ENCODE peak calls at places on chromosomes 1 and 21, in nine cellular contexts. One of them, this sample, is unnamed.

GRCh38 chr1:21764615-21765423 is 18.1 kb downstream of the USP48 start:
- DNase-seq in IMR-90: peak; percentile 83
- DNase-seq in SK-N-SH: peak; percentile 15
- DNase-seq in left lung: no peak
- DNase-seq in body of pancreas: peak; percentile 68
- DNase-seq in naive thymus-derived CD4-positive, alpha-beta T cell: no peak
- DNase-seq in A673: peak; percentile 85
- DNase-seq in MM.1S: no peak
- DNase-seq in NT2/D1: peak; percentile 48
- DNase-seq in this sample: peak; percentile 81

GRCh38 chr1:119816407-119816806 is 5.1 kb upstream of the REG4 start:
- DNase-seq in IMR-90: peak; percentile 58
- DNase-seq in NT2/D1: no peak
- DNase-seq in SK-N-SH: no peak
- DNase-seq in A673: peak; percentile 75
- DNase-seq in body of pancreas: no peak
- DNase-seq in left lung: no peak
- DNase-seq in naive thymus-derived CD4-positive, alpha-beta T cell: no peak
- DNase-seq in MM.1S: no peak
- DNase-seq in this sample: no peak

GRCh38 chr1:2315711-2316450 is 75.5 kb downstream of the MORN1 start:
- DNase-seq in SK-N-SH: peak; percentile 67
- DNase-seq in left lung: no peak
- DNase-seq in naive thymus-derived CD4-positive, alpha-beta T cell: no peak
- DNase-seq in NT2/D1: no peak
- DNase-seq in IMR-90: no peak
- DNase-seq in body of pancreas: no peak
- DNase-seq in MM.1S: no peak
- DNase-seq in A673: no peak
- DNase-seq in this sample: no peak

GRCh38 chr1:77283701-77284425 is 2.0 kb downstream of the AK5 start:
- DNase-seq in NT2/D1: no peak
- DNase-seq in left lung: no peak
- DNase-seq in body of pancreas: no peak
- DNase-seq in naive thymus-derived CD4-positive, alpha-beta T cell: no peak
- DNase-seq in SK-N-SH: no peak
- DNase-seq in A673: no peak
- DNase-seq in IMR-90: peak; percentile 18
- DNase-seq in MM.1S: no peak
- DNase-seq in this sample: no peak

GRCh38 chr1:205285391-205286101 is 36.0 kb downstream of the NUAK2 start:
- DNase-seq in IMR-90: no peak
- DNase-seq in naive thymus-derived CD4-positive, alpha-beta T cell: peak; percentile 78
- DNase-seq in NT2/D1: no peak
- DNase-seq in left lung: no peak
- DNase-seq in SK-N-SH: no peak
- DNase-seq in A673: no peak
- DNase-seq in MM.1S: peak; percentile 95
- DNase-seq in body of pancreas: no peak
- DNase-seq in this sample: no peak

GRCh38 chr1:201429771-201430501 is 8.4 kb upstream of the TNNI1 start:
- DNase-seq in A673: no peak
- DNase-seq in NT2/D1: no peak
- DNase-seq in IMR-90: no peak
- DNase-seq in MM.1S: no peak
- DNase-seq in left lung: no peak
- DNase-seq in body of pancreas: no peak
- DNase-seq in naive thymus-derived CD4-positive, alpha-beta T cell: no peak
- DNase-seq in SK-N-SH: no peak
- DNase-seq in this sample: no peak

GRCh38 chr1:199780948-199781347 is 246.6 kb upstream of the NR5A2 start:
- DNase-seq in MM.1S: no peak
- DNase-seq in NT2/D1: no peak
- DNase-seq in left lung: no peak
- DNase-seq in IMR-90: peak; percentile 70
- DNase-seq in body of pancreas: no peak
- DNase-seq in A673: no peak
- DNase-seq in SK-N-SH: no peak
- DNase-seq in naive thymus-derived CD4-positive, alpha-beta T cell: no peak
- DNase-seq in this sample: no peak

GRCh38 chr1:151822404-151822803 is 9.2 kb downstream of the RORC start:
- DNase-seq in body of pancreas: no peak
- DNase-seq in IMR-90: no peak
- DNase-seq in NT2/D1: no peak
- DNase-seq in MM.1S: no peak
- DNase-seq in A673: no peak
- DNase-seq in SK-N-SH: no peak
- DNase-seq in left lung: no peak
- DNase-seq in naive thymus-derived CD4-positive, alpha-beta T cell: no peak
- DNase-seq in this sample: no peak

GRCh38 chr1:152577168-152577567 is 3.1 kb downstream of the LCE3D start:
- DNase-seq in left lung: no peak
- DNase-seq in IMR-90: no peak
- DNase-seq in SK-N-SH: no peak
- DNase-seq in NT2/D1: no peak
- DNase-seq in A673: no peak
- DNase-seq in MM.1S: no peak
- DNase-seq in naive thymus-derived CD4-positive, alpha-beta T cell: no peak
- DNase-seq in body of pancreas: no peak
- DNase-seq in this sample: no peak

GRCh38 chr1:4796161-4796998 is 142.0 kb downstream of the AJAP1 start:
- DNase-seq in A673: no peak
- DNase-seq in naive thymus-derived CD4-positive, alpha-beta T cell: no peak
- DNase-seq in body of pancreas: no peak
- DNase-seq in MM.1S: peak; percentile 71
- DNase-seq in IMR-90: no peak
- DNase-seq in NT2/D1: no peak
- DNase-seq in left lung: no peak
- DNase-seq in SK-N-SH: no peak
- DNase-seq in this sample: no peak

GRCh38 chr21:45511007-45511406 is 31.2 kb downstream of the SLC19A1 start:
- DNase-seq in naive thymus-derived CD4-positive, alpha-beta T cell: no peak
- DNase-seq in MM.1S: no peak
- DNase-seq in SK-N-SH: no peak
- DNase-seq in A673: no peak
- DNase-seq in body of pancreas: no peak
- DNase-seq in left lung: peak; percentile 46
- DNase-seq in NT2/D1: no peak
- DNase-seq in IMR-90: no peak
- DNase-seq in this sample: no peak

GRCh38 chr1:239963861-239964260 is 127.8 kb upstream of the FMN2 start:
- DNase-seq in body of pancreas: no peak
- DNase-seq in SK-N-SH: peak; percentile 77
- DNase-seq in MM.1S: no peak
- DNase-seq in left lung: no peak
- DNase-seq in NT2/D1: no peak
- DNase-seq in A673: no peak
- DNase-seq in IMR-90: no peak
- DNase-seq in naive thymus-derived CD4-positive, alpha-beta T cell: no peak
- DNase-seq in this sample: no peak

GRCh38 chr1:223683586-223684487 is 18.3 kb upstream of the CAPN8 start:
- DNase-seq in IMR-90: peak; percentile 60
- DNase-seq in left lung: no peak
- DNase-seq in MM.1S: peak; percentile 44
- DNase-seq in body of pancreas: peak; percentile 80
- DNase-seq in SK-N-SH: peak; percentile 60
- DNase-seq in NT2/D1: peak; percentile 72
- DNase-seq in A673: peak; percentile 69
- DNase-seq in naive thymus-derived CD4-positive, alpha-beta T cell: peak; percentile 62
- DNase-seq in this sample: peak; percentile 69

GRCh38 chr1:158203693-158204457 is 23.2 kb downstream of the CD1D start:
- DNase-seq in body of pancreas: no peak
- DNase-seq in IMR-90: peak; percentile 76
- DNase-seq in SK-N-SH: peak; percentile 40
- DNase-seq in MM.1S: peak; percentile 54
- DNase-seq in NT2/D1: peak; percentile 68
- DNase-seq in A673: peak; percentile 84
- DNase-seq in left lung: no peak
- DNase-seq in naive thymus-derived CD4-positive, alpha-beta T cell: peak; percentile 44
- DNase-seq in this sample: no peak

GRCh38 chr1:202005958-202006357 is 4.4 kb upstream of the ELF3 start:
- DNase-seq in body of pancreas: no peak
- DNase-seq in naive thymus-derived CD4-positive, alpha-beta T cell: no peak
- DNase-seq in A673: no peak
- DNase-seq in left lung: no peak
- DNase-seq in MM.1S: no peak
- DNase-seq in SK-N-SH: no peak
- DNase-seq in IMR-90: no peak
- DNase-seq in NT2/D1: no peak
- DNase-seq in this sample: no peak

GRCh38 chr1:17475729-17476128 is 36.3 kb upstream of the RCC2 start:
- DNase-seq in SK-N-SH: peak; percentile 42
- DNase-seq in IMR-90: peak; percentile 66
- DNase-seq in naive thymus-derived CD4-positive, alpha-beta T cell: no peak
- DNase-seq in A673: no peak
- DNase-seq in left lung: no peak
- DNase-seq in MM.1S: no peak
- DNase-seq in NT2/D1: no peak
- DNase-seq in body of pancreas: no peak
- DNase-seq in this sample: no peak

GRCh38 chr1:204106825-204107224 is 33.9 kb downstream of the SOX13 start:
- DNase-seq in MM.1S: no peak
- DNase-seq in NT2/D1: no peak
- DNase-seq in naive thymus-derived CD4-positive, alpha-beta T cell: no peak
- DNase-seq in body of pancreas: no peak
- DNase-seq in left lung: no peak
- DNase-seq in IMR-90: no peak
- DNase-seq in A673: no peak
- DNase-seq in SK-N-SH: no peak
- DNase-seq in this sample: no peak
- H3K4me1 ChIP-seq in MM.1S: peaks cover 9% of the 10 kb centered on the region
- H3K4me1 ChIP-seq in NT2/D1: peaks cover 42% of the 10 kb centered on the region
- H3K4me1 ChIP-seq in naive thymus-derived CD4-positive, alpha-beta T cell: peaks cover 48% of the 10 kb centered on the region
- H3K4me1 ChIP-seq in body of pancreas: peaks cover 46% of the 10 kb centered on the region
- H3K4me1 ChIP-seq in left lung: peaks cover 52% of the 10 kb centered on the region
- H3K4me1 ChIP-seq in IMR-90: peaks cover 8% of the 10 kb centered on the region
- H3K4me1 ChIP-seq in A673: peaks cover 28% of the 10 kb centered on the region
- H3K4me1 ChIP-seq in SK-N-SH: peaks cover 10% of the 10 kb centered on the region
- H3K4me1 ChIP-seq in this sample: peaks cover 35% of the 10 kb centered on the region

DNA sequence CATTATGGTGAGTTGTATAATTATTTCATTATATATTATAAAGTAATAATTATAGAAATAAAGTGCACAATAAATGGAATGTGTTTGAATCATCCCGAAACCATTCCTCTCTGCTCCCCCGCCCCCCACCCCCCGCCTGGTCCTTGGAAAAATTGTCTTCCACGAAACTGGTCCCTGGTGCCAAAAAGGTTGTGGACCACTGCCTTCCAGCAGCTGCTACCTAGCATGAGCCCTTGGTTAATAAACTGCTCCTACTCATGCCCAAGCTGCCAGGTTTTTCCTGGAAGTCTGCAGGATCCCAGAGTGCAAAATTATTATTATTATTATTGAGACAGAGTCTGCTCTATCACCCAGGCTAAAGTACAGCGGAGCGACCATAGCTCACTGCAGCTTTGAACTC is 6.8 kb upstream of the IFNGR2 start:
- DNase-seq in IMR-90: no peak
- DNase-seq in NT2/D1: no peak
- DNase-seq in MM.1S: no peak
- DNase-seq in body of pancreas: no peak
- DNase-seq in SK-N-SH: no peak
- DNase-seq in left lung: no peak
- DNase-seq in A673: no peak
- DNase-seq in naive thymus-derived CD4-positive, alpha-beta T cell: no peak
- DNase-seq in this sample: no peak
- H3K4me1 ChIP-seq in IMR-90: peaks cover 10% of the 10 kb centered on the region
- H3K4me1 ChIP-seq in NT2/D1: peaks cover 3% of the 10 kb centered on the region
- H3K4me1 ChIP-seq in MM.1S: peaks cover 7% of the 10 kb centered on the region
- H3K4me1 ChIP-seq in body of pancreas: no peaks in the 10 kb centered on the region
- H3K4me1 ChIP-seq in SK-N-SH: no peaks in the 10 kb centered on the region
- H3K4me1 ChIP-seq in left lung: peaks cover 90% of the 10 kb centered on the region
- H3K4me1 ChIP-seq in A673: no peaks in the 10 kb centered on the region
- H3K4me1 ChIP-seq in naive thymus-derived CD4-positive, alpha-beta T cell: no peaks in the 10 kb centered on the region
- H3K4me1 ChIP-seq in this sample: peaks cover 41% of the 10 kb centered on the region

DNA sequence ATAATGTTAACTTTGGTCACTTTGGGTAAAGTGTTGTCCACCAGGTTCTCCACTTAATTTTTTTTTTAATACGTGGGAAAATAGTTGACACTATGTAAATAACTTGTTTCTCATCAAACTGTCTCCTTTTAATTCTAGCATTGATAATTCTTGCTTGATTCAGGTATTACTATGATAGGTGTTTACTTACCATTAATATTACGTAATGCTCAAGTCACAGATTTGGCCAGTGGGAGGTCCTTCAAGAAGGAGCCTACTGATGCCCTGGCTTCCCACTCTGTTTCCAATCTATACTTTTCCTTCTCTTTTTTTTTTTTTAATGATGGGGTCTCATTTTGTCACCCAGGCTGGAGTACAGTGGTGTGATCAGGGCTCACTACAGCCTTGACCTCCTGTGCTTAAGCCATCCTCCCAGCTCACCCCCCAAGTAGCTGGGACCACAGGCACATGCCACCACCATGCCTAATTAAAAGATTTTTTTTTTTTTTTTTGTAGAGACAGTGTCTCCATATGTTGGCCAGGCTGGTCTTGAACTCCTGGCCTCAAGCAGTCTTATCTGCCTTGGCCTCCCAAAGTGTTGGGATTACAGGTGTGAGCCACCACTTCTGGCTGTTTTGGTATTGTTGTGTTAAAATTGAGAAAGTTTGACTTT is 29.9 kb downstream of the YTHDF2 start:
- DNase-seq in A673: no peak
- DNase-seq in body of pancreas: no peak
- DNase-seq in MM.1S: no peak
- DNase-seq in SK-N-SH: no peak
- DNase-seq in left lung: no peak
- DNase-seq in IMR-90: no peak
- DNase-seq in NT2/D1: no peak
- DNase-seq in naive thymus-derived CD4-positive, alpha-beta T cell: no peak
- DNase-seq in this sample: no peak
- H3K4me1 ChIP-seq in A673: no peaks in the 10 kb centered on the region
- H3K4me1 ChIP-seq in body of pancreas: peaks cover 20% of the 10 kb centered on the region
- H3K4me1 ChIP-seq in MM.1S: no peaks in the 10 kb centered on the region
- H3K4me1 ChIP-seq in SK-N-SH: no peaks in the 10 kb centered on the region
- H3K4me1 ChIP-seq in left lung: peaks cover 19% of the 10 kb centered on the region
- H3K4me1 ChIP-seq in IMR-90: no peaks in the 10 kb centered on the region
- H3K4me1 ChIP-seq in NT2/D1: no peaks in the 10 kb centered on the region
- H3K4me1 ChIP-seq in naive thymus-derived CD4-positive, alpha-beta T cell: peaks cover 9% of the 10 kb centered on the region
- H3K4me1 ChIP-seq in this sample: peaks cover 9% of the 10 kb centered on the region

DNA sequence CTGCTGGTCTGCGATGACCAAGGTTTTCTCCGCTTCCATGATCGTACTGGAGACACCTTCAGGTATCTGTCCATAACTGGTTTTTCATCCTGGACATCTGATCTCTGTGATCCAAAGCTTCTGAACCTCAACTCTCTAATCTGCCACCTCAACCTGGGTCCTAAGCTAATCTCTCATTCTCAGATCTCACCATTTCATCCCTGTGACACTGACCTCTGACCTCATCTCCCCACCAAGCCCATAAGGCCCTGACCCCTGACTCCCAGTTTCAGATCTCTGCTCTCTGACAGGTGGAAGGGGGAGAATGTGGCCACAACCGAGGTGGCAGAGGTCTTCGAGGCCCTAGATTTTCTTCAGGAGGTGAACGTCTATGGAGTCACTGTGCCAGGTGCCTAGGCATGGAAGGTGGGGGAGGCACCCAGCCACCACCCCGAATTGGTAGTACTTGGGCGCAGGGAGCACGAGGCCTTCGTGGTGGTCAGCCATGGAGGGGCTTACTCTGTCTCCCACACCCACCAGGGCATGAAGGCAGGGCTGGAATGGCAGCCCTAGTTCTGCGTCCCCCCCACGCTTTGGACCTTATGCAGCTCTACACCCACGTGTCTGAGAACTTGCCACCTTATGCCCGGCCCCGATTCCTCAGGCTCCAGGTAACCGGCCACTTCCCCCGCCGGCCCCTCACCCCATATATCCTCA is 3.8 kb downstream of the SLC27A3 start:
- DNase-seq in naive thymus-derived CD4-positive, alpha-beta T cell: no peak
- DNase-seq in IMR-90: no peak
- DNase-seq in SK-N-SH: no peak
- DNase-seq in NT2/D1: no peak
- DNase-seq in A673: no peak
- DNase-seq in left lung: no peak
- DNase-seq in body of pancreas: no peak
- DNase-seq in MM.1S: no peak
- DNase-seq in this sample: no peak
- H3K4me1 ChIP-seq in naive thymus-derived CD4-positive, alpha-beta T cell: peaks cover 31% of the 10 kb centered on the region
- H3K4me1 ChIP-seq in IMR-90: peaks cover 9% of the 10 kb centered on the region
- H3K4me1 ChIP-seq in SK-N-SH: peaks cover 17% of the 10 kb centered on the region
- H3K4me1 ChIP-seq in NT2/D1: peaks cover 19% of the 10 kb centered on the region
- H3K4me1 ChIP-seq in A673: peaks cover 20% of the 10 kb centered on the region
- H3K4me1 ChIP-seq in left lung: peaks cover 64% of the 10 kb centered on the region
- H3K4me1 ChIP-seq in body of pancreas: peaks cover 75% of the 10 kb centered on the region
- H3K4me1 ChIP-seq in MM.1S: peaks cover 18% of the 10 kb centered on the region
- H3K4me1 ChIP-seq in this sample: peaks cover 83% of the 10 kb centered on the region